ENCODE peak calls at places on chromosome 2, in eight cellular contexts. One of them, this sample, is unnamed.

GRCh38 chr2:169452080-169452479 is 27.2 kb upstream of the BBS5 start:
- DNase-seq in progenitor cell of endocrine pancreas: no peak
- DNase-seq in CD8-positive, alpha-beta memory T cell: no peak
- DNase-seq in MM.1S: peak
- DNase-seq in glutamatergic neuron: no peak
- DNase-seq in CD4-positive, alpha-beta T cell: no peak
- DNase-seq in GM04504: peak
- DNase-seq in SW480: peak
- DNase-seq in this sample: peak

GRCh38 chr2:115574667-115575066 is 1132.2 kb downstream of the DPP10 start:
- DNase-seq in CD4-positive, alpha-beta T cell: no peak
- DNase-seq in progenitor cell of endocrine pancreas: no peak
- DNase-seq in glutamatergic neuron: no peak
- DNase-seq in SW480: no peak
- DNase-seq in MM.1S: no peak
- DNase-seq in CD8-positive, alpha-beta memory T cell: no peak
- DNase-seq in GM04504: no peak
- DNase-seq in this sample: no peak

GRCh38 chr2:241148891-241149674 is at the start of gene PASK:
- DNase-seq in CD8-positive, alpha-beta memory T cell: peak
- DNase-seq in CD4-positive, alpha-beta T cell: peak
- DNase-seq in SW480: peak
- DNase-seq in MM.1S: peak
- DNase-seq in progenitor cell of endocrine pancreas: peak
- DNase-seq in GM04504: peak
- DNase-seq in glutamatergic neuron: peak
- DNase-seq in this sample: peak

GRCh38 chr2:61785583-61785982 is 68.3 kb downstream of the FAM161A start:
- DNase-seq in MM.1S: no peak
- DNase-seq in SW480: no peak
- DNase-seq in GM04504: no peak
- DNase-seq in CD8-positive, alpha-beta memory T cell: no peak
- DNase-seq in glutamatergic neuron: no peak
- DNase-seq in progenitor cell of endocrine pancreas: no peak
- DNase-seq in CD4-positive, alpha-beta T cell: no peak
- DNase-seq in this sample: no peak

GRCh38 chr2:238235331-238235732 is 4.5 kb downstream of the HES6 start:
- DNase-seq in progenitor cell of endocrine pancreas: no peak
- DNase-seq in GM04504: no peak
- DNase-seq in CD8-positive, alpha-beta memory T cell: no peak
- DNase-seq in glutamatergic neuron: no peak
- DNase-seq in MM.1S: no peak
- DNase-seq in SW480: no peak
- DNase-seq in CD4-positive, alpha-beta T cell: no peak
- DNase-seq in this sample: no peak

GRCh38 chr2:20490300-20491181 is 43.7 kb downstream of the RHOB start:
- DNase-seq in glutamatergic neuron: no peak
- DNase-seq in CD8-positive, alpha-beta memory T cell: no peak
- DNase-seq in MM.1S: no peak
- DNase-seq in SW480: peak
- DNase-seq in CD4-positive, alpha-beta T cell: no peak
- DNase-seq in progenitor cell of endocrine pancreas: no peak
- DNase-seq in GM04504: no peak
- DNase-seq in this sample: no peak

GRCh38 chr2:237474511-237474911 is 12.5 kb upstream of the MLPH start:
- DNase-seq in progenitor cell of endocrine pancreas: no peak
- DNase-seq in GM04504: no peak
- DNase-seq in CD8-positive, alpha-beta memory T cell: no peak
- DNase-seq in glutamatergic neuron: no peak
- DNase-seq in MM.1S: no peak
- DNase-seq in CD4-positive, alpha-beta T cell: no peak
- DNase-seq in SW480: no peak
- DNase-seq in this sample: no peak

GRCh38 chr2:44543773-44544725 is 182.3 kb downstream of the CAMKMT start:
- DNase-seq in GM04504: no peak
- DNase-seq in SW480: no peak
- DNase-seq in progenitor cell of endocrine pancreas: no peak
- DNase-seq in MM.1S: no peak
- DNase-seq in CD4-positive, alpha-beta T cell: no peak
- DNase-seq in CD8-positive, alpha-beta memory T cell: no peak
- DNase-seq in glutamatergic neuron: no peak
- DNase-seq in this sample: peak

GRCh38 chr2:200259577-200259957 is 46.9 kb upstream of the SPATS2L start:
- DNase-seq in GM04504: no peak
- DNase-seq in MM.1S: no peak
- DNase-seq in SW480: no peak
- DNase-seq in glutamatergic neuron: no peak
- DNase-seq in progenitor cell of endocrine pancreas: no peak
- DNase-seq in CD8-positive, alpha-beta memory T cell: no peak
- DNase-seq in CD4-positive, alpha-beta T cell: no peak
- DNase-seq in this sample: no peak

GRCh38 chr2:100606740-100607343 is 44.0 kb downstream of the PDCL3 start:
- DNase-seq in GM04504: no peak
- DNase-seq in MM.1S: peak
- DNase-seq in CD8-positive, alpha-beta memory T cell: no peak
- DNase-seq in CD4-positive, alpha-beta T cell: peak
- DNase-seq in progenitor cell of endocrine pancreas: no peak
- DNase-seq in SW480: peak
- DNase-seq in glutamatergic neuron: peak
- DNase-seq in this sample: no peak

GRCh38 chr2:135997380-135997779 is 12.0 kb upstream of the DARS1 start:
- DNase-seq in MM.1S: no peak
- DNase-seq in SW480: no peak
- DNase-seq in glutamatergic neuron: peak
- DNase-seq in CD4-positive, alpha-beta T cell: no peak
- DNase-seq in GM04504: no peak
- DNase-seq in progenitor cell of endocrine pancreas: peak
- DNase-seq in CD8-positive, alpha-beta memory T cell: no peak
- DNase-seq in this sample: no peak

GRCh38 chr2:231732604-231733003 is 24.3 kb downstream of the PTMA start:
- DNase-seq in CD4-positive, alpha-beta T cell: no peak
- DNase-seq in progenitor cell of endocrine pancreas: no peak
- DNase-seq in glutamatergic neuron: no peak
- DNase-seq in CD8-positive, alpha-beta memory T cell: no peak
- DNase-seq in GM04504: no peak
- DNase-seq in MM.1S: no peak
- DNase-seq in SW480: no peak
- DNase-seq in this sample: no peak

GRCh38 chr2:72917138-72917874 is at the start of gene EMX1:
- DNase-seq in MM.1S: peak
- DNase-seq in CD8-positive, alpha-beta memory T cell: no peak
- DNase-seq in CD4-positive, alpha-beta T cell: no peak
- DNase-seq in GM04504: no peak
- DNase-seq in progenitor cell of endocrine pancreas: peak
- DNase-seq in SW480: peak
- DNase-seq in glutamatergic neuron: peak
- DNase-seq in this sample: no peak

GRCh38 chr2:200042944-200043343 is 87.6 kb downstream of the MAIP1 start:
- DNase-seq in CD8-positive, alpha-beta memory T cell: no peak
- DNase-seq in GM04504: peak
- DNase-seq in glutamatergic neuron: no peak
- DNase-seq in progenitor cell of endocrine pancreas: no peak
- DNase-seq in MM.1S: no peak
- DNase-seq in CD4-positive, alpha-beta T cell: no peak
- DNase-seq in SW480: no peak
- DNase-seq in this sample: no peak

GRCh38 chr2:75481041-75481836 is 79.5 kb downstream of the EVA1A start:
- DNase-seq in MM.1S: no peak
- DNase-seq in CD4-positive, alpha-beta T cell: no peak
- DNase-seq in GM04504: no peak
- DNase-seq in SW480: peak
- DNase-seq in progenitor cell of endocrine pancreas: no peak
- DNase-seq in CD8-positive, alpha-beta memory T cell: no peak
- DNase-seq in glutamatergic neuron: no peak
- DNase-seq in this sample: no peak

GRCh38 chr2:62293490-62294212 is 97.7 kb downstream of the B3GNT2 start:
- DNase-seq in GM04504: no peak
- DNase-seq in glutamatergic neuron: peak
- DNase-seq in progenitor cell of endocrine pancreas: no peak
- DNase-seq in SW480: peak
- DNase-seq in CD8-positive, alpha-beta memory T cell: no peak
- DNase-seq in MM.1S: no peak
- DNase-seq in CD4-positive, alpha-beta T cell: no peak
- DNase-seq in this sample: no peak

GRCh38 chr2:84427235-84428138 is 31.6 kb downstream of the SUCLG1 start:
- DNase-seq in progenitor cell of endocrine pancreas: no peak
- DNase-seq in SW480: peak
- DNase-seq in CD8-positive, alpha-beta memory T cell: no peak
- DNase-seq in GM04504: peak
- DNase-seq in MM.1S: no peak
- DNase-seq in CD4-positive, alpha-beta T cell: no peak
- DNase-seq in glutamatergic neuron: no peak
- DNase-seq in this sample: no peak

GRCh38 chr2:133092571-133092970 is 422.6 kb upstream of the LYPD1 start:
- DNase-seq in glutamatergic neuron: no peak
- DNase-seq in CD4-positive, alpha-beta T cell: no peak
- DNase-seq in SW480: no peak
- DNase-seq in GM04504: no peak
- DNase-seq in CD8-positive, alpha-beta memory T cell: no peak
- DNase-seq in MM.1S: no peak
- DNase-seq in progenitor cell of endocrine pancreas: no peak
- DNase-seq in this sample: no peak

GRCh38 chr2:219916261-219916660 is 288.8 kb downstream of the SLC4A3 start:
- DNase-seq in SW480: no peak
- DNase-seq in CD4-positive, alpha-beta T cell: no peak
- DNase-seq in CD8-positive, alpha-beta memory T cell: no peak
- DNase-seq in glutamatergic neuron: no peak
- DNase-seq in MM.1S: no peak
- DNase-seq in GM04504: no peak
- DNase-seq in progenitor cell of endocrine pancreas: no peak
- DNase-seq in this sample: no peak

GRCh38 chr2:20965221-20965620 is 78.7 kb downstream of the APOB start:
- DNase-seq in progenitor cell of endocrine pancreas: no peak
- DNase-seq in SW480: no peak
- DNase-seq in GM04504: no peak
- DNase-seq in glutamatergic neuron: no peak
- DNase-seq in CD4-positive, alpha-beta T cell: no peak
- DNase-seq in MM.1S: no peak
- DNase-seq in CD8-positive, alpha-beta memory T cell: no peak
- DNase-seq in this sample: no peak

GRCh38 chr2:44452184-44452583 is 90.4 kb downstream of the CAMKMT start:
- DNase-seq in glutamatergic neuron: no peak
- DNase-seq in SW480: no peak
- DNase-seq in MM.1S: no peak
- DNase-seq in CD4-positive, alpha-beta T cell: no peak
- DNase-seq in GM04504: no peak
- DNase-seq in progenitor cell of endocrine pancreas: no peak
- DNase-seq in CD8-positive, alpha-beta memory T cell: no peak
- DNase-seq in this sample: no peak

GRCh38 chr2:171726841-171727460 is 39.7 kb downstream of the DYNC1I2 start:
- DNase-seq in MM.1S: no peak
- DNase-seq in progenitor cell of endocrine pancreas: no peak
- DNase-seq in CD4-positive, alpha-beta T cell: no peak
- DNase-seq in glutamatergic neuron: no peak
- DNase-seq in CD8-positive, alpha-beta memory T cell: no peak
- DNase-seq in SW480: no peak
- DNase-seq in GM04504: no peak
- DNase-seq in this sample: peak

GRCh38 chr2:180508451-180508850 is 472.0 kb upstream of the UBE2E3 start:
- DNase-seq in CD4-positive, alpha-beta T cell: no peak
- DNase-seq in progenitor cell of endocrine pancreas: no peak
- DNase-seq in MM.1S: no peak
- DNase-seq in CD8-positive, alpha-beta memory T cell: no peak
- DNase-seq in GM04504: no peak
- DNase-seq in SW480: no peak
- DNase-seq in glutamatergic neuron: no peak
- DNase-seq in this sample: no peak

GRCh38 chr2:98293931-98294687 is 52.1 kb upstream of the CNGA3 start:
- DNase-seq in glutamatergic neuron: no peak
- DNase-seq in CD8-positive, alpha-beta memory T cell: no peak
- DNase-seq in SW480: peak
- DNase-seq in GM04504: no peak
- DNase-seq in progenitor cell of endocrine pancreas: no peak
- DNase-seq in MM.1S: no peak
- DNase-seq in CD4-positive, alpha-beta T cell: no peak
- DNase-seq in this sample: no peak

GRCh38 chr2:162327134-162327769 is 8.8 kb upstream of the IFIH1 start:
- DNase-seq in CD8-positive, alpha-beta memory T cell: no peak
- DNase-seq in MM.1S: no peak
- DNase-seq in GM04504: no peak
- DNase-seq in glutamatergic neuron: no peak
- DNase-seq in progenitor cell of endocrine pancreas: no peak
- DNase-seq in SW480: no peak
- DNase-seq in CD4-positive, alpha-beta T cell: peak
- DNase-seq in this sample: no peak

GRCh38 chr2:101773137-101773536 is 75.6 kb downstream of the MAP4K4 start:
- DNase-seq in glutamatergic neuron: no peak
- DNase-seq in CD4-positive, alpha-beta T cell: no peak
- DNase-seq in GM04504: no peak
- DNase-seq in progenitor cell of endocrine pancreas: no peak
- DNase-seq in CD8-positive, alpha-beta memory T cell: no peak
- DNase-seq in SW480: no peak
- DNase-seq in MM.1S: no peak
- DNase-seq in this sample: no peak

GRCh38 chr2:149125031-149125725 is 86.7 kb downstream of the LYPD6B start:
- DNase-seq in CD4-positive, alpha-beta T cell: no peak
- DNase-seq in CD8-positive, alpha-beta memory T cell: no peak
- DNase-seq in progenitor cell of endocrine pancreas: peak
- DNase-seq in GM04504: no peak
- DNase-seq in SW480: no peak
- DNase-seq in MM.1S: no peak
- DNase-seq in glutamatergic neuron: no peak
- DNase-seq in this sample: no peak

GRCh38 chr2:71554706-71555056 is 101.3 kb downstream of the DYSF start:
- DNase-seq in CD8-positive, alpha-beta memory T cell: peak
- DNase-seq in GM04504: no peak
- DNase-seq in MM.1S: no peak
- DNase-seq in SW480: no peak
- DNase-seq in progenitor cell of endocrine pancreas: no peak
- DNase-seq in CD4-positive, alpha-beta T cell: no peak
- DNase-seq in glutamatergic neuron: no peak
- DNase-seq in this sample: no peak

GRCh38 chr2:95382686-95383634 is 19.5 kb upstream of the FAHD2A start:
- DNase-seq in SW480: no peak
- DNase-seq in progenitor cell of endocrine pancreas: no peak
- DNase-seq in glutamatergic neuron: no peak
- DNase-seq in GM04504: no peak
- DNase-seq in MM.1S: no peak
- DNase-seq in CD4-positive, alpha-beta T cell: no peak
- DNase-seq in CD8-positive, alpha-beta memory T cell: no peak
- DNase-seq in this sample: no peak

GRCh38 chr2:42510191-42510929 is 16.6 kb upstream of the KCNG3 start:
- DNase-seq in glutamatergic neuron: no peak
- DNase-seq in SW480: no peak
- DNase-seq in MM.1S: no peak
- DNase-seq in GM04504: no peak
- DNase-seq in CD4-positive, alpha-beta T cell: no peak
- DNase-seq in CD8-positive, alpha-beta memory T cell: no peak
- DNase-seq in progenitor cell of endocrine pancreas: no peak
- DNase-seq in this sample: no peak

GRCh38 chr2:230153390-230153976 is 66.3 kb downstream of the SP110 start:
- DNase-seq in progenitor cell of endocrine pancreas: no peak
- DNase-seq in GM04504: no peak
- DNase-seq in CD4-positive, alpha-beta T cell: no peak
- DNase-seq in SW480: no peak
- DNase-seq in CD8-positive, alpha-beta memory T cell: no peak
- DNase-seq in MM.1S: no peak
- DNase-seq in glutamatergic neuron: no peak
- DNase-seq in this sample: no peak

GRCh38 chr2:49619804-49620203 is 465.5 kb upstream of the FSHR start:
- DNase-seq in CD8-positive, alpha-beta memory T cell: no peak
- DNase-seq in glutamatergic neuron: no peak
- DNase-seq in progenitor cell of endocrine pancreas: no peak
- DNase-seq in GM04504: no peak
- DNase-seq in SW480: peak
- DNase-seq in CD4-positive, alpha-beta T cell: no peak
- DNase-seq in MM.1S: no peak
- DNase-seq in this sample: no peak

This sample was measured in SK-N-MC.